ENCODE peak calls at places on chromosomes 11 and 22, in seven cellular contexts. G, E, J, F, L, B and T are unnamed samples. For H3K4me1, the result is how much of the 10 kb centered on the place peaks cover.

GRCh38 chr11:79415411-79415810 is 25.4 kb downstream of the TENM4 start:
- DNase-seq in E (no peak), F (no peak), B (peak), J (peak), G (no peak), L (no peak), T (no peak)

GRCh38 chr11:11149671-11150459 is 203.2 kb downstream of the CSNK2A3 start:
- DNase-seq in L (no peak), E (no peak), G (no peak), B (no peak), F (no peak), J (no peak), T (no peak)

GRCh38 chr11:66335531-66336233 is 552 bp downstream of the RIN1 start:
- DNase-seq in E (peak), F (no peak), G (peak), L (peak), J (peak), B (peak), T (peak)

GRCh38 chr11:68670208-68670992 is 13.9 kb upstream of the GAL start:
- DNase-seq in L (no peak), F (no peak), G (peak), J (no peak), E (no peak), B (no peak), T (no peak)

GRCh38 chr11:129109701-129110100 is 82.4 kb downstream of the ARHGAP32 start:
- DNase-seq in E (no peak), B (no peak), J (no peak), L (no peak), G (no peak), F (no peak), T (no peak)

GRCh38 chr11:111310088-111310487 is 11.7 kb downstream of the POU2AF3 start:
- DNase-seq in J (no peak), E (no peak), B (no peak), F (no peak), L (no peak), G (no peak), T (no peak)

GRCh38 chr22:50027639-50028537 is 15.3 kb upstream of the IL17REL start:
- DNase-seq in E (no peak), B (no peak), J (peak), L (peak), F (no peak), G (peak), T (no peak)

GRCh38 chr22:37329239-37330140 is 47.2 kb downstream of the CYTH4 start:
- DNase-seq in J (peak), L (no peak), E (no peak), F (no peak), G (no peak), B (peak), T (no peak)

GRCh38 chr22:46415816-46416536 is 80.5 kb downstream of the TRMU start:
- DNase-seq in F (no peak), B (no peak), J (peak), E (no peak), L (no peak), G (no peak), T (no peak)

GRCh38 chr11:85844439-85845051 is 10.6 kb upstream of the CCDC83 start:
- DNase-seq in J (peak), G (no peak), L (peak), B (no peak), E (no peak), F (no peak), T (peak)

GRCh38 chr11:78828582-78829520 is 254.2 kb upstream of the NARS2 start:
- DNase-seq in L (no peak), E (no peak), J (no peak), B (no peak), G (no peak), F (no peak), T (no peak)

GRCh38 chr11:46917109-46918086 is 952 bp downstream of the LRP4 start:
- DNase-seq in G (no peak), J (no peak), E (no peak), F (no peak), B (peak), L (no peak), T (no peak)

GRCh38 chr11:82980292-82980691 is 78.8 kb downstream of the DDIAS start:
- DNase-seq in E (no peak), J (peak), B (peak), L (peak), F (no peak), G (no peak), T (peak)

GRCh38 chr11:50078001-50078400 is 45.3 kb downstream of the OR4C45 start:
- DNase-seq in J (no peak), B (no peak), F (no peak), E (no peak), G (no peak), L (no peak), T (no peak)

GRCh38 chr11:66349084-66349386 is 1.6 kb upstream of the B4GAT1 start:
- DNase-seq in F (no peak), G (no peak), J (no peak), L (no peak), E (no peak), B (no peak), T (no peak)

GRCh38 chr22:27331526-27332281 is 469.9 kb downstream of the MN1 start:
- DNase-seq in F (no peak), B (peak), E (peak), L (no peak), G (peak), J (peak), T (peak)

GRCh38 chr22:32409977-32410376 is 2.1 kb downstream of the RTCB start:
- DNase-seq in B (no peak), E (no peak), G (no peak), L (no peak), F (no peak), J (no peak), T (no peak)

GRCh38 chr22:19046719-19047609 is 75.2 kb downstream of the DGCR2 start:
- DNase-seq in E (no peak), L (no peak), J (no peak), F (no peak), B (no peak), G (no peak), T (no peak)

GRCh38 chr11:17036666-17037658 is 22.7 kb upstream of the PLEKHA7 start:
- DNase-seq in F (no peak), G (peak), J (no peak), L (no peak), E (peak), B (no peak), T (peak)

GRCh38 chr11:61820174-61820573 is 3.4 kb upstream of the FADS1 start:
- DNase-seq in F (no peak), E (no peak), G (no peak), B (peak), J (peak), L (no peak), T (no peak)

GRCh38 chr11:61730222-61730994 is 22.0 kb upstream of the MYRF start:
- DNase-seq in L (peak), G (no peak), B (no peak), E (no peak), J (no peak), F (no peak), T (no peak)

GRCh38 chr11:124987096-124987495 is 33.1 kb downstream of the CCDC15 start:
- DNase-seq in F (no peak), E (no peak), G (no peak), B (no peak), J (no peak), L (no peak), T (peak)

GRCh38 chr11:1707751-1708150 is 10.8 kb downstream of the KRTAP5-6 start:
- DNase-seq in B (no peak), F (no peak), L (no peak), G (no peak), E (no peak), J (no peak), T (no peak)

GRCh38 chr11:63635762-63636465 is 21.7 kb upstream of the PLAAT3 start:
- DNase-seq in G (peak), F (peak), J (peak), B (peak), E (peak), L (peak), T (peak)

GRCh38 chr11:127133061-127133460 is 132.5 kb upstream of the KIRREL3 start:
- DNase-seq in J (no peak), L (no peak), E (no peak), G (no peak), F (no peak), B (no peak), T (peak)

GRCh38 chr22:25364281-25364680 is 144.8 kb downstream of the CRYBB2 start:
- DNase-seq in F (no peak), G (no peak), L (no peak), J (no peak), E (no peak), B (no peak), T (no peak)
- H3K4me1 ChIP-seq in F (under half), G (under half), L (under half), J (under half), E (under half), B (under half), T (under half)

DNA sequence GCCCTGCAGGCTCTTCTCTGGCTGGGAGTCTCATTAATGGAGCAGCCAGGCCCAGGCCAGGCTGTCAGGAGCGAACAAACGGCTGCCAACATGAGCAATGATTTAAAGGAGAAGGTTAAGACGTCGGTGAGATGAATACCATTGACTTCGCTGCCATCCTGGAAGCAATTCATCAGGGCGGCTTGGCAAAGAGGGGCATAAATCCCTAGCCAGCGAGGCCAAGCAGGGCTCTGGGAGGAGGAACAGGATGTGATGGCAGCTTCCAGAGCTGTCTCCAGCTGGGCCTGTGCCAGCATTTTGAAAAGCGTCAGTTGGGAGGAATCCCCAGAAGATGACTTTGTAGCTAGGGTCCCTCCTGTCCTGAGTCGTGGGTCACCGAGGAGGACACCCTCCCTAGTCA is 476.1 kb upstream of the CADM1 start:
- DNase-seq in E (no peak), F (no peak), B (no peak), G (no peak), L (no peak), J (no peak), T (no peak)
- H2BK5ac ChIP-seq in E (no peak), F (no peak), B (no peak), G (no peak), L (no peak), J (no peak), T (no peak)

DNA sequence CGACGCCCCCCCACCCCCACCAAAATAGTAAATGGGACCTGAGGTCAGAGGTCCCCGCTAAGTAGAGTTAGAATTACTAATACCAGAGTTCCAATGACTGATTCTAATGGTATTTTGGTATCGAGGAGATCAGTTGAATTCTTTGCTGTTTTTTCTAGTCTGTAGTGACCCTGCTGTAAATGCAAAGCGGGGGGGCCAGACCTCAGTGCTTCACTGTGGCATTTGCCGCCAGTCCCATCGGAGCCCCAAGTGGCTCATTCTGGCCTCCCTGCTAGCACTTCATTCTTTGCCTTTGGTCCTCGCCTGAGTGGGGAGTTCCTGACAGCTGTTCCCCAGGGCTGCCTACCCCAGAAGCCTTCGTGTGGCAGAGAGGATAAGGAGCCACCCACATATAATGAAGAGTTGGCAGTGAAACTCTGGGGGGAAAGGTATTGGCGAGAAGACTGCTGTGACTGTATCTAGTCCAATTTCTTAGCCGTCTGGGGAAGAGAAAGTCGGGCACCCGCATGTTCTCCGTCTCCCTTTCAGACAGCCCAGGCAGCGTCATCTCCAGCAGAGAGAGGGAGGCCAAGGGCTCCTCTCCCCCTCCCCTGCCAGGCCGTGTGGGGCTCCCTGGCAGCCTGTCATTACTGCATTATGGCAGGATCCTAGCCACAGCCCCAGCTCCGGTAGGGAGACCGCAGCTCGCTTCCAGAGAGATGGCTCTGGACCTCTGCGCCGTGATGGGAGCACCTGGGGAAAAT is 19.4 kb upstream of the CABP7 start:
- DNase-seq in E (no peak), B (no peak), L (peak), G (no peak), J (peak), F (no peak), T (no peak)
- H3K4me1 ChIP-seq in E (under half), B (under half), L (under half), G (under half), J (under half), F (under half), T (under half)

GRCh38 chr22:31272522-31273446 is 19.5 kb downstream of the PIK3IP1 start:
- DNase-seq in G (peak), F (peak), L (peak), B (peak), J (peak), E (peak), T (peak)
- H2BK5ac ChIP-seq in G (no peak), F (peak), L (peak), B (peak), J (no peak), E (no peak), T (no peak)

DNA sequence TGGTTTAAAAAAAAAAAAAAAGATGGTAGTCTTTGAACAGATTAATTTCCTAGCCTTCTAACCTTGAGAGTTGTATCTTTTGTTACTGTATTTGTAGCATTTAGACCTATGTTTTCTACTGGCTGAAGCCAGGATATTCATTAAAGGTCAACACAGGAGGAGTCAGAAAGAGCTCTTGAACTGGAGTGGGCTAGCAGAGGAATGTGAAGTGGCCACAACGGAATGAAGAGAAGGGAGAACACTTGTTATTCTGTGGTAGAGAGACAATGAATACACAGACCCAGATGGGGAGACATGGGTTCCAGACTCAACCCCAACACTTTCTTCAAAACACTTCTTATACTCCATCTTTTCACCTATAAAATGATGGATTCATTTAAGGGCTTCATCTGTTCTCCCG is 88.1 kb downstream of the RELT start:
- DNase-seq in G (no peak), L (no peak), F (no peak), E (no peak), J (peak), B (peak), T (no peak)
- H3K4me1 ChIP-seq in G (under half), L (under half), F (under half), E (under half), J (under half), B (under half), T (under half)

GRCh38 chr11:70082829-70083228 is 4.7 kb downstream of the ANO1 start:
- DNase-seq in J (no peak), G (no peak), E (no peak), L (peak), F (no peak), B (no peak), T (peak)

GRCh38 chr11:70088735-70089250 is 10.7 kb downstream of the ANO1 start:
- DNase-seq in F (no peak), J (no peak), E (no peak), G (no peak), L (no peak), B (no peak), T (no peak)

GRCh38 chr11:70087446-70088167 is 9.5 kb downstream of the ANO1 start:
- DNase-seq in E (peak), L (no peak), G (peak), J (no peak), B (no peak), F (no peak), T (peak)

GRCh38 chr11:70084046-70084984 is 6.2 kb downstream of the ANO1 start:
- DNase-seq in F (no peak), B (no peak), J (no peak), L (no peak), G (no peak), E (no peak), T (no peak)

DNA sequence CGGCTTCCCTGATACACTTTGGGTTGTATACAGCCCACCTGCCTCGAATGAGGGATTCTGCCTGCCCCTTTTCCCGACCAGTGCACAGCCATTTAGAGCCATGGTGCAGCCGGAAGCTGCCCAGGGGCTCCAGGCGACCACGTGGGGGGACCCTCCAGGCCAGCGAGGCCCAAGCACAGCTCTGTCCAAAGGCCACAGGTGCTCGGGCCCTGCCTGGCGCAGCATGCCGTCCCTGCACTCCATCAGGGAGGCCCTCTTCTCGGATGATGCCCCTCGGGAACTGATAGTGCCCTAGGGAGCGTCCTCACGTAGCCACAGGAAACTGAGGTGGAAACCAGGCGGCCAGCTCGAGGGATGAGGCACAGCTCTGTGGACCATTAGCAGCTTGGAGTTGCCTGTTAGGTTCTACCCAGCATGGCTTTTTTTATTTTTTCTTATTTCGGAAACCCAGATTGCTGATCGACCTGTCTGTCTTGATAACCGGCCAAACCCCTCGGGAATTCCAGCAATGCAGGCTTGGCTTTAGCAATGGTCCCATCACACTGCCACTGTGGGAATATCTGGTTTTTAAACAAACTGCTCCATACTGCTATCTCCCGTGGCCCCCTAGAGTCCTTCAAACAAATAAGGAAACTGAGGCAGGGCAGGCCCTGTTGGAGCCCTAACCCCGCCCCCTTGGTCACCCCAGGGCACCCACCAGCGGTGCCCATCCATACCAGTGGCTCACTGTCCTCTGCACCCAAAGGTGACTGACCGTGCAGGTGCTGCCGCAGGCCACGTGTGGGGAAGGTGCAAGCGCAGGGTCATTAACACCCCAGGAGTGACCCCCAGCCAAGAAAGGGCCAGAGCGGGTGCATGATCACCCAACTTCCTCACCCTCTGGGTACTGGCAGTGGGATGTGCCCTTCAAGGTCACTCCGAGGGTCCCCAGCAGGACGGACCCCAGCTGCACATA is 8.0 kb downstream of the ANO1 start:
- DNase-seq in F (no peak), E (no peak), L (peak), J (peak), B (no peak), G (no peak), T (no peak)
- H2BK5ac ChIP-seq in F (no peak), E (peak), L (no peak), J (no peak), B (no peak), G (no peak), T (no peak)

DNA sequence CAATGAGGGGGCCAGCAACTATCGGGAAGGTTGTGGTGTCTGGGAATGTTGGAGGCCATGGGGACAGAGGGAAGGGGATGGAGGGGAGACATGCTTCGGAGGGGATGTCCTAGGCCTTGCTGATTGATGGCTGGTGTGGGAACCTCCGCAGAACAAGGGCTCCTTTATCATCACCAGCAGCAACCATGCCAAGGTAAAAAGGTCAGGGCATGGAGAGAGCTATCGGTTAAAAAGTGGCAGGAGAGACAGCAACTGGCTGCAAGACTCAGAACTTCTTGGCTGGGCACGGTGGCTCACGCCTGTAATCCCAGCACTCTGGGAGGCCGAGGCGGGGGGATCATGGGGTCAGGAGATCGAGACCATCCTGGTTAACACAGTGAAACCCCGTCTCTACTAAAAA is 3.0 kb downstream of the GSTT4 start:
- DNase-seq in E (no peak), L (no peak), J (no peak), B (no peak), G (no peak), F (no peak), T (no peak)
- H3K4me1 ChIP-seq in E (under half), L (under half), J (under half), B (under half), G (under half), F (under half), T (under half)

DNA sequence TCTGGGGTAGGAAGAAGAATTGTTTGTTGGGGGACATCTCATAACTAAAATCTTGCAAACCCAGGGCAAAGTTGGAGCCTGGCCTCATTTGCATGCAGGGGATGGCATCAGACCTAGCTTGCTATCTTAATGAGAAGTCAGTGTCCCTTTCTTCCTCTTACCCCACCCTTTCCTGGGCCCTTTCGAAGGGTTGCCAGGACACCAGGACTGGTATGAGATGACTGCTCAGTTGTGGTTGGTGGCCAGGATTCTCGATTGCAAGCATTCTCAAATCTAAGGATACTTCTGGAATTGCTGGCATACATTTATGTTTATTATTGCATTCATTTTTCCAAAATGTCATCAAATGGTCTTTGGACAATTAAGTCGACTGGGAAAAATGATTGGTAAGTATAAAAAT is 131.0 kb downstream of the SLC1A2 start:
- DNase-seq in L (no peak), B (no peak), G (no peak), J (no peak), F (no peak), E (no peak), T (no peak)
- H2BK5ac ChIP-seq in L (no peak), B (no peak), G (no peak), J (peak), F (no peak), E (no peak), T (no peak)